ENCODE peak calls at places on chromosome 22, in seven cellular contexts. F is mesothelial cell of epicardium; M is HCT116; P is GM06990; Q is CD8-positive, alpha-beta T cell; K is COR-L47; Z is NCI-H1048. T is an unnamed sample.

GRCh38 chr22:38294193-38294592 is 21.4 kb upstream of the TMEM184B start:
- DNase-seq in P (no peak), Q (no peak), K (no peak), F (no peak), Z (no peak), M (no peak), T (no peak)

GRCh38 chr22:37905534-37906363 is at the start of gene MICALL1:
- DNase-seq in Q (peak), P (peak), Z (no peak), F (peak), M (no peak), K (peak), T (peak)

GRCh38 chr22:49119551-49119952 is 708.1 kb downstream of the BRD1 start:
- DNase-seq in P (no peak), K (peak), F (no peak), M (no peak), Z (no peak), Q (no peak), T (no peak)

GRCh38 chr22:38423512-38424503 is 31.2 kb downstream of the KCNJ4 start:
- DNase-seq in F (no peak), Z (no peak), M (no peak), Q (no peak), K (peak), P (no peak), T (no peak)

GRCh38 chr22:43820671-43821305 is 8.7 kb upstream of the EFCAB6 start:
- DNase-seq in P (no peak), Q (no peak), K (peak), M (no peak), F (no peak), Z (no peak), T (no peak)

GRCh38 chr22:31882971-31883370 is 61.4 kb upstream of the YWHAH start:
- DNase-seq in K (no peak), Z (no peak), M (no peak), Q (no peak), P (no peak), F (no peak), T (no peak)

GRCh38 chr22:33510429-33510904 is 409.8 kb downstream of the LARGE1 start:
- DNase-seq in Z (no peak), Q (no peak), K (no peak), M (no peak), P (no peak), F (no peak), T (no peak)

GRCh38 chr22:26559961-26560575 is 29.9 kb downstream of the TPST2 start:
- DNase-seq in Z (no peak), F (no peak), M (no peak), Q (no peak), K (no peak), P (no peak), T (no peak)

GRCh38 chr22:44424131-44424711 is 73.8 kb downstream of the RTL6 start:
- DNase-seq in Q (no peak), P (no peak), F (no peak), Z (no peak), M (no peak), K (no peak), T (peak)

GRCh38 chr22:24506802-24507438 is 11.8 kb downstream of the UPB1 start:
- DNase-seq in M (no peak), P (no peak), K (peak), F (no peak), Z (no peak), Q (no peak), T (no peak)

GRCh38 chr22:49307071-49307830 is 520.4 kb downstream of the BRD1 start:
- DNase-seq in Q (no peak), K (no peak), P (no peak), F (peak), Z (no peak), M (no peak), T (peak)

GRCh38 chr22:19527861-19528417 is 3.7 kb upstream of the CLDN5 start:
- DNase-seq in P (no peak), F (no peak), K (no peak), Z (no peak), Q (no peak), M (no peak), T (no peak)

GRCh38 chr22:42933783-42934144 is 76.7 kb upstream of the ARFGAP3 start:
- DNase-seq in P (no peak), Z (no peak), K (no peak), F (no peak), M (no peak), Q (no peak), T (no peak)

GRCh38 chr22:29266564-29267461 is 968 bp downstream of the RHBDD3 start:
- DNase-seq in F (no peak), Z (no peak), P (no peak), Q (no peak), M (no peak), K (no peak), T (no peak)

GRCh38 chr22:20113551-20114310 is 2.2 kb upstream of the RANBP1 start:
- DNase-seq in Z (no peak), P (no peak), F (no peak), M (no peak), Q (no peak), K (no peak), T (no peak)

GRCh38 chr22:41094036-41094435 is 1.6 kb downstream of the EP300 start:
- DNase-seq in F (no peak), M (no peak), K (no peak), P (no peak), Z (no peak), Q (no peak), T (no peak)

GRCh38 chr22:32520612-32521011 is 46.0 kb downstream of the FBXO7 start:
- DNase-seq in F (no peak), Z (no peak), Q (no peak), P (no peak), M (no peak), K (no peak), T (no peak)

GRCh38 chr22:31881867-31882266 is 62.5 kb upstream of the YWHAH start:
- DNase-seq in K (no peak), P (no peak), Z (no peak), Q (no peak), F (no peak), M (no peak), T (no peak)

GRCh38 chr22:38871360-38872171 is 450 bp downstream of the CBX6 start:
- DNase-seq in M (no peak), K (peak), F (peak), Q (no peak), Z (no peak), P (no peak), T (no peak)

GRCh38 chr22:39808087-39808486 is 85.5 kb downstream of the ENTHD1 start:
- DNase-seq in Z (no peak), K (no peak), P (no peak), M (peak), Q (peak), F (no peak), T (no peak)

GRCh38 chr22:20464096-20464614 is 26.5 kb upstream of the SCARF2 start:
- DNase-seq in M (no peak), Z (no peak), K (no peak), Q (peak), P (peak), F (no peak), T (no peak)

GRCh38 chr22:43228330-43228729 is 41.4 kb upstream of the TTLL12 start:
- DNase-seq in M (peak), Q (no peak), P (no peak), F (no peak), Z (no peak), K (no peak), T (no peak)

GRCh38 chr22:44311104-44311854 is 1.5 kb downstream of the SHISAL1 start:
- DNase-seq in M (no peak), Q (no peak), Z (no peak), K (no peak), F (no peak), P (no peak), T (no peak)

GRCh38 chr22:27978875-27979274 is 59.8 kb upstream of the PITPNB start:
- DNase-seq in Q (no peak), Z (no peak), K (no peak), F (no peak), P (no peak), M (no peak), T (no peak)

GRCh38 chr22:47465222-47465621 is 702.8 kb downstream of the TBC1D22A start:
- DNase-seq in Z (no peak), P (no peak), F (no peak), K (no peak), Q (no peak), M (no peak), T (no peak)